ENCODE peak calls at places on chromosomes 5 and 9, in eight cellular contexts. One of them, this sample, is unnamed.

GRCh38 chr9:134888603-134889195 is 8.1 kb downstream of the FCN2 start:
- DNase-seq in astrocyte: no peak
- DNase-seq in PC-3: no peak
- DNase-seq in A549: no peak
- DNase-seq in OCI-LY7: peak; percentile 64
- DNase-seq in IMR-90: no peak
- DNase-seq in HepG2: no peak
- DNase-seq in endothelial cell of umbilical vein: no peak
- DNase-seq in this sample: no peak

GRCh38 chr9:20981486-20981885 is 50.0 kb downstream of the HACD4 start:
- DNase-seq in HepG2: no peak
- DNase-seq in OCI-LY7: no peak
- DNase-seq in endothelial cell of umbilical vein: peak; percentile 52
- DNase-seq in A549: no peak
- DNase-seq in astrocyte: peak; percentile 84
- DNase-seq in PC-3: peak; percentile 75
- DNase-seq in IMR-90: peak; percentile 88
- DNase-seq in this sample: peak; percentile 87

GRCh38 chr9:134375011-134375390 is 48.7 kb downstream of the RXRA start:
- DNase-seq in astrocyte: peak; percentile 25
- DNase-seq in PC-3: no peak
- DNase-seq in A549: no peak
- DNase-seq in HepG2: no peak
- DNase-seq in IMR-90: no peak
- DNase-seq in OCI-LY7: no peak
- DNase-seq in endothelial cell of umbilical vein: no peak
- DNase-seq in this sample: peak; percentile 28

GRCh38 chr5:77015938-77016569 is 14.2 kb upstream of the AGGF1 start:
- DNase-seq in astrocyte: peak; percentile 54
- DNase-seq in HepG2: peak; percentile 12
- DNase-seq in OCI-LY7: peak; percentile 77
- DNase-seq in endothelial cell of umbilical vein: peak; percentile 66
- DNase-seq in IMR-90: peak; percentile 69
- DNase-seq in PC-3: peak; percentile 62
- DNase-seq in A549: no peak
- DNase-seq in this sample: peak; percentile 81

GRCh38 chr5:36241636-36242533 is at the start of gene NADK2:
- DNase-seq in IMR-90: peak; percentile 92
- DNase-seq in endothelial cell of umbilical vein: peak; percentile 98
- DNase-seq in PC-3: peak; percentile 97
- DNase-seq in HepG2: peak; percentile 94
- DNase-seq in OCI-LY7: peak; percentile 97
- DNase-seq in astrocyte: peak; percentile 90
- DNase-seq in A549: peak; percentile 87
- DNase-seq in this sample: peak; percentile 96

GRCh38 chr9:35680331-35681105 is 6.8 kb downstream of the CA9 start:
- DNase-seq in IMR-90: peak; percentile 78
- DNase-seq in PC-3: no peak
- DNase-seq in astrocyte: peak; percentile 71
- DNase-seq in A549: no peak
- DNase-seq in OCI-LY7: peak; percentile 85
- DNase-seq in endothelial cell of umbilical vein: no peak
- DNase-seq in HepG2: no peak
- DNase-seq in this sample: peak; percentile 79

GRCh38 chr9:38380872-38381534 is 11.5 kb upstream of the ALDH1B1 start:
- DNase-seq in IMR-90: no peak
- DNase-seq in HepG2: peak; percentile 98
- DNase-seq in A549: peak; percentile 27
- DNase-seq in OCI-LY7: no peak
- DNase-seq in astrocyte: peak; percentile 7
- DNase-seq in endothelial cell of umbilical vein: no peak
- DNase-seq in PC-3: peak; percentile 54
- DNase-seq in this sample: peak; percentile 27

GRCh38 chr5:14284366-14285148 is 141.4 kb downstream of the TRIO start:
- DNase-seq in PC-3: no peak
- DNase-seq in endothelial cell of umbilical vein: no peak
- DNase-seq in IMR-90: no peak
- DNase-seq in astrocyte: no peak
- DNase-seq in A549: no peak
- DNase-seq in HepG2: no peak
- DNase-seq in OCI-LY7: no peak
- DNase-seq in this sample: no peak

GRCh38 chr9:72996684-72997314 is 43.9 kb upstream of the ALDH1A1 start:
- DNase-seq in IMR-90: no peak
- DNase-seq in astrocyte: no peak
- DNase-seq in A549: no peak
- DNase-seq in OCI-LY7: no peak
- DNase-seq in PC-3: no peak
- DNase-seq in endothelial cell of umbilical vein: peak; percentile 47
- DNase-seq in HepG2: no peak
- DNase-seq in this sample: no peak

GRCh38 chr5:180128671-180129261 is 57.2 kb upstream of the RNF130 start:
- DNase-seq in astrocyte: no peak
- DNase-seq in OCI-LY7: no peak
- DNase-seq in PC-3: no peak
- DNase-seq in endothelial cell of umbilical vein: no peak
- DNase-seq in HepG2: no peak
- DNase-seq in IMR-90: no peak
- DNase-seq in A549: no peak
- DNase-seq in this sample: no peak

GRCh38 chr5:62720036-62720441 is 141.4 kb downstream of the LRRC70 start:
- DNase-seq in OCI-LY7: peak; percentile 24
- DNase-seq in astrocyte: peak; percentile 1
- DNase-seq in HepG2: peak; percentile 30
- DNase-seq in IMR-90: peak; percentile 21
- DNase-seq in PC-3: peak; percentile 41
- DNase-seq in endothelial cell of umbilical vein: peak; percentile 25
- DNase-seq in A549: peak; percentile 37
- DNase-seq in this sample: peak; percentile 2

GRCh38 chr9:112787942-112788341 is 37.4 kb downstream of the SNX30 start:
- DNase-seq in PC-3: no peak
- DNase-seq in HepG2: no peak
- DNase-seq in A549: no peak
- DNase-seq in OCI-LY7: no peak
- DNase-seq in IMR-90: no peak
- DNase-seq in endothelial cell of umbilical vein: no peak
- DNase-seq in astrocyte: no peak
- DNase-seq in this sample: no peak

GRCh38 chr5:68049053-68049713 is 166.4 kb upstream of the PIK3R1 start:
- DNase-seq in A549: no peak
- DNase-seq in astrocyte: no peak
- DNase-seq in IMR-90: no peak
- DNase-seq in HepG2: no peak
- DNase-seq in PC-3: no peak
- DNase-seq in OCI-LY7: no peak
- DNase-seq in endothelial cell of umbilical vein: no peak
- DNase-seq in this sample: no peak

GRCh38 chr5:71925608-71926091 is 181.6 kb upstream of the MAP1B start:
- DNase-seq in endothelial cell of umbilical vein: no peak
- DNase-seq in astrocyte: peak; percentile 24
- DNase-seq in A549: no peak
- DNase-seq in PC-3: no peak
- DNase-seq in OCI-LY7: no peak
- DNase-seq in HepG2: no peak
- DNase-seq in IMR-90: no peak
- DNase-seq in this sample: no peak

GRCh38 chr5:71924325-71924724 is 182.9 kb upstream of the MAP1B start:
- DNase-seq in OCI-LY7: no peak
- DNase-seq in A549: no peak
- DNase-seq in endothelial cell of umbilical vein: no peak
- DNase-seq in astrocyte: peak; percentile 21
- DNase-seq in HepG2: no peak
- DNase-seq in PC-3: no peak
- DNase-seq in IMR-90: peak; percentile 20
- DNase-seq in this sample: peak; percentile 36

GRCh38 chr5:71924980-71925379 is 182.3 kb upstream of the MAP1B start:
- DNase-seq in astrocyte: peak; percentile 50
- DNase-seq in PC-3: peak; percentile 61
- DNase-seq in OCI-LY7: no peak
- DNase-seq in A549: no peak
- DNase-seq in IMR-90: peak; percentile 69
- DNase-seq in endothelial cell of umbilical vein: peak; percentile 74
- DNase-seq in HepG2: no peak
- DNase-seq in this sample: peak; percentile 67

GRCh38 chr5:71923755-71924154 is 183.5 kb upstream of the MAP1B start:
- DNase-seq in endothelial cell of umbilical vein: no peak
- DNase-seq in OCI-LY7: no peak
- DNase-seq in A549: no peak
- DNase-seq in astrocyte: no peak
- DNase-seq in IMR-90: no peak
- DNase-seq in PC-3: no peak
- DNase-seq in HepG2: no peak
- DNase-seq in this sample: no peak

GRCh38 chr5:71922584-71923106 is 184.6 kb upstream of the MAP1B start:
- DNase-seq in PC-3: peak; percentile 79
- DNase-seq in OCI-LY7: no peak
- DNase-seq in endothelial cell of umbilical vein: peak; percentile 87
- DNase-seq in astrocyte: peak; percentile 94
- DNase-seq in IMR-90: peak; percentile 64
- DNase-seq in A549: peak; percentile 49
- DNase-seq in HepG2: peak; percentile 3
- DNase-seq in this sample: no peak
- TF ChIP-seq CTCF in PC-3: peak; percentile 31
- TF ChIP-seq CTCF in OCI-LY7: no peak
- TF ChIP-seq CTCF in endothelial cell of umbilical vein: no peak
- TF ChIP-seq CTCF in astrocyte: no peak
- TF ChIP-seq CTCF in IMR-90: peak; percentile 1
- TF ChIP-seq CTCF in A549: peak; percentile 25
- TF ChIP-seq CTCF in HepG2: no peak
- TF ChIP-seq CTCF in this sample: no peak

GRCh38 chr5:107513337-107514125 is 157.2 kb downstream of the EFNA5 start:
- DNase-seq in HepG2: no peak
- DNase-seq in astrocyte: no peak
- DNase-seq in IMR-90: no peak
- DNase-seq in endothelial cell of umbilical vein: peak; percentile 58
- DNase-seq in PC-3: no peak
- DNase-seq in OCI-LY7: peak; percentile 95
- DNase-seq in A549: no peak
- DNase-seq in this sample: peak; percentile 10
- H3K4me2 ChIP-seq in HepG2: no peak overlapping the region
- H3K4me2 ChIP-seq in astrocyte: peak overlapping the region; percentile 33
- H3K4me2 ChIP-seq in IMR-90: no peak overlapping the region
- H3K4me2 ChIP-seq in endothelial cell of umbilical vein: no peak overlapping the region
- H3K4me2 ChIP-seq in PC-3: peak overlapping the region; percentile 28
- H3K4me2 ChIP-seq in OCI-LY7: peak overlapping the region; percentile 80
- H3K4me2 ChIP-seq in A549: no peak overlapping the region
- H3K4me2 ChIP-seq in this sample: no peak overlapping the region

GRCh38 chr5:40838076-40838475 is 3.1 kb upstream of the RPL37 start:
- DNase-seq in astrocyte: no peak
- DNase-seq in OCI-LY7: no peak
- DNase-seq in HepG2: no peak
- DNase-seq in endothelial cell of umbilical vein: no peak
- DNase-seq in PC-3: no peak
- DNase-seq in IMR-90: no peak
- DNase-seq in A549: no peak
- DNase-seq in this sample: no peak

GRCh38 chr5:40844565-40844964 is 3.4 kb downstream of the CARD6 start:
- DNase-seq in IMR-90: no peak
- DNase-seq in OCI-LY7: no peak
- DNase-seq in endothelial cell of umbilical vein: no peak
- DNase-seq in HepG2: no peak
- DNase-seq in A549: no peak
- DNase-seq in PC-3: no peak
- DNase-seq in astrocyte: no peak
- DNase-seq in this sample: no peak

GRCh38 chr5:40846371-40846770 is 5.2 kb downstream of the CARD6 start:
- DNase-seq in endothelial cell of umbilical vein: no peak
- DNase-seq in HepG2: no peak
- DNase-seq in A549: no peak
- DNase-seq in OCI-LY7: no peak
- DNase-seq in IMR-90: no peak
- DNase-seq in astrocyte: no peak
- DNase-seq in PC-3: no peak
- DNase-seq in this sample: no peak

GRCh38 chr5:40842351-40842750 is 1.2 kb downstream of the CARD6 start:
- DNase-seq in A549: peak; percentile 31
- DNase-seq in IMR-90: peak; percentile 71
- DNase-seq in OCI-LY7: no peak
- DNase-seq in PC-3: peak; percentile 86
- DNase-seq in endothelial cell of umbilical vein: peak; percentile 55
- DNase-seq in astrocyte: no peak
- DNase-seq in HepG2: no peak
- DNase-seq in this sample: no peak

DNA sequence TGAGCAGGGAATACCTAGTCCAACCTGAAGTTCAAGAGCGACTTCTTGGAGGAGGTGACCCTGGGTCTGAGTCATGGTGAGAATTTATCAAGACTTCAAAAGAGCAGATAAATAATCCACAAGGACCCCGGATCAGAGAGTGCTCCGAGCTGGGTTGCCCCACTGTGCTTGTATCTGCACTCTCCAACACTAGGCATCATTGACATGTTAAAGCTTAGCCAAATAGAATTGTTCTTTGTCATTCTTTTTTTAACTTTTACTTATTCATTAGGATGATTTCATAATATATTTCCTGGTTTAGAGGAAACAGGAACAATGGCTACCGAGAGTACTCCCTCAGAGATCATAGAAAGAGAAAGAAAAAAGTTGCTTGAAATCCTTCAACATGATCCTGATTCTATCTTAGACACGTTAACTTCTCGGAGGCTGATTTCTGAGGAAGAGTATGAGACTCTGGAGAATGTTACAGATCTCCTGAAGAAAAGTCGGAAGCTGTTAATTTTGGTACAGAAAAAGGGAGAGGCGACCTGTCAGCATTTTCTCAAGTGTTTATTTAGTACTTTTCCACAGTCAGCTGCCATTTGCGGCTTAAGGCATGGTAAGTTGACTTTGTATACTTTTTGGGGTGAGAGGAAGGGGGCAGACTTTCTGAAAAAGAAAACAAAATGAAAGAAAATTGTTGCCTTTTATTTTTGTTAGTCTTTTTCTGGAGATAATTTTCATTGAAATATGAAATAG is at the start of gene CARD6:
- DNase-seq in IMR-90: peak; percentile 31
- DNase-seq in OCI-LY7: no peak
- DNase-seq in endothelial cell of umbilical vein: peak; percentile 89
- DNase-seq in PC-3: peak; percentile 35
- DNase-seq in A549: peak; percentile 46
- DNase-seq in HepG2: no peak
- DNase-seq in astrocyte: no peak
- DNase-seq in this sample: no peak
- TF ChIP-seq CTCF in IMR-90: no peak
- TF ChIP-seq CTCF in OCI-LY7: peak; percentile 59
- TF ChIP-seq CTCF in endothelial cell of umbilical vein: no peak
- TF ChIP-seq CTCF in PC-3: peak; percentile 43
- TF ChIP-seq CTCF in A549: no peak
- TF ChIP-seq CTCF in HepG2: peak; percentile 9
- TF ChIP-seq CTCF in astrocyte: no peak
- TF ChIP-seq CTCF in this sample: peak; percentile 15

DNA sequence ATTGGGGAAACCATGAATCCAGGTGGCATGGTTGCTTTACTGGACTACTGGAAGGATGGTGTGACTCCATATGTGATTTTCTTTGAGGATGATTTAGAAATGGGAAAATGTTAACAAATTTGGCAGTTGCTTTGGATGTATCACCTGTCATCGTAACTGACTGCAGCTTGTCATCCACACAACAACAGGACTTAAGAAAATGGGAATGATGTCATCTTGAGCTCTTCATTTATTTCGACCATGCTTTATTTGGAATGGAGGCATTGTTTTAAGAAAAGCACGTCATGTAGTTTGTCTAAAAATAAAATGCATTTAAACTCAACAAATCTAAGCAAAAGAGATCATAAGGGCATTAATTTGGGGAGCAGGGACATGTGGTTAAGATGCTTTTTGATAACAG is 265.0 kb downstream of the GOLPH3 start:
- DNase-seq in OCI-LY7: no peak
- DNase-seq in astrocyte: no peak
- DNase-seq in PC-3: no peak
- DNase-seq in IMR-90: no peak
- DNase-seq in HepG2: no peak
- DNase-seq in endothelial cell of umbilical vein: no peak
- DNase-seq in A549: no peak
- DNase-seq in this sample: no peak
- H3K4me2 ChIP-seq in OCI-LY7: no peak overlapping the region
- H3K4me2 ChIP-seq in astrocyte: no peak overlapping the region
- H3K4me2 ChIP-seq in PC-3: no peak overlapping the region
- H3K4me2 ChIP-seq in IMR-90: no peak overlapping the region
- H3K4me2 ChIP-seq in HepG2: no peak overlapping the region
- H3K4me2 ChIP-seq in endothelial cell of umbilical vein: no peak overlapping the region
- H3K4me2 ChIP-seq in A549: no peak overlapping the region
- H3K4me2 ChIP-seq in this sample: no peak overlapping the region